ENCODE peak calls at places on chromosomes 11 and 22, in five cellular contexts. C is RWPE1, E is ovary, B is A549, X is coronary artery. Y is an unnamed sample.
A peak's percentile ranks its signal among the peaks of the same experiment; 100 is the strongest.

GRCh38 chr11:63710476-63711217 is 29.3 kb downstream of the RTN3 start:
- DNase-seq in C (no peak), E (no peak), B (peak; percentile 18), X (no peak), Y (peak; percentile 55)

GRCh38 chr22:20439928-20440575 is 2.4 kb upstream of the SCARF2 start:
- DNase-seq in C (no peak), E (no peak), B (no peak), X (no peak), Y (no peak)

GRCh38 chr22:19765477-19766234 is 5.1 kb downstream of the TBX1 start:
- DNase-seq in C (no peak), E (no peak), B (no peak), X (no peak), Y (peak; percentile 29)

GRCh38 chr11:44286911-44287310 is 23.0 kb downstream of the ALX4 start:
- DNase-seq in C (no peak), E (no peak), B (no peak), X (no peak), Y (no peak)

GRCh38 chr22:36332623-36333331 is 55.0 kb downstream of the MYH9 start:
- DNase-seq in C (peak; percentile 82), E (no peak), B (peak; percentile 59), X (no peak), Y (peak; percentile 65)

GRCh38 chr22:37219534-37219933 is 7.3 kb upstream of the SSTR3 start:
- DNase-seq in C (no peak), E (no peak), B (no peak), X (no peak), Y (no peak)

GRCh38 chr11:111978028-111978771 is 41.1 kb downstream of the DIXDC1 start:
- DNase-seq in C (peak; percentile 68), E (peak; percentile 61), B (no peak), X (peak; percentile 87), Y (peak; percentile 85)

GRCh38 chr11:19428206-19429001 is 187.7 kb upstream of the E2F8 start:
- DNase-seq in C (peak; percentile 30), E (no peak), B (peak; percentile 8), X (no peak), Y (no peak)

GRCh38 chr22:30783021-30783420 is 88.3 kb downstream of the OSBP2 start:
- DNase-seq in C (no peak), E (no peak), B (no peak), X (no peak), Y (no peak)

GRCh38 chr11:44977493-44977984 is 26.9 kb upstream of the TP53I11 start:
- DNase-seq in C (no peak), E (no peak), B (peak; percentile 36), X (no peak), Y (no peak)

DNA sequence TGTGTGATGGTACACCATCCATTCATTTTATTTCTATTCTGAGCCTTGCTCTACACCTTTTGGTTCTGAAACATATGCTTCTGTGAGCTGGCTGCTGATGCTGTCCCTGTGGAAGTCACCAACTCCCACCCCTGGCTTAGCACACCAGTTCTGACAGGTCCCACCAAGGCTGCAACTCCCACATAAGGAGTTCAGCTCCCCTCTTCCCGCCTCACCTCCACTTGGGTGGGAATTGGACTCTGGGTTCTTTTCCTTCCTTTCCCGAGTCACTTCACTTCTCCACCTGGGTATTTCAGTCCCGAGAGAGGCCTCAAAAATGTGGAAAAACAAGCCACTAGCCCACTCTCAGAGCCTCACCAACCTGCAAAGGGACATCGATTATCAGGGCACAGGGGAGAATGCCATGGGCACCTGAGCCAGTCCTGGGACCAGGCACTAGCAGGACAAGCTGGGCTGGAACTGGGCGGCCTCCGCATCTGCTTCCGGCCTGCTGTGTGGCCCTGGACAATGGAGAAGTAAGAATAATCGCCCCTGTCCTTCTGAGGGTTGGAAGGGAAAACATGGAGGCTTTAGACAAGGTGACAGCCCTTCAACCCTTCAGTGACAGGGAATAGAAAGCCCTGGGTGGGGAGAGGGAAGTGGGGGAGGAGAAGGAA is 80.1 kb downstream of the IGLL1 start:
- DNase-seq in C (no peak), E (peak; percentile 14), B (no peak), X (no peak), Y (no peak)
- H3K27ac ChIP-seq in C (no peak overlapping the region), E (no peak overlapping the region), B (no peak overlapping the region), X (no peak overlapping the region), Y (no peak overlapping the region)

DNA sequence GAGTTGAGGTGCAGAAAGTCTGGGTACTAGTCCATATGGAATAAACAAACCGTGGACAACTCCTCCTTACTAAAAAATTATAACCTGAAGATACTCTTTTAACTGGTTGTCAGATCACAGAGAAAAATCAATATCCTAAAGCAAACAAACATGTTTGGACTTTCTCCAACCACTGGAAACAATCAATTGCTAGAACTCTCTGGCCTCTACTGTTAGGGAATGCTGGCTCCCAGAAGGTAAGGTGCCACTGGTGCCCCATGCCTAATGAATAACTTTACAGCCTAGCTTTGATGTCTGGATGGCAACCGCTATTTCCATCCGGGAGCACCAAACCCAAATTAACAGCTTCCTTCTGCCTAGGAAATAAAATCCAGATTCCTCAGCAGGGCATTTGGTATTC is 74.5 kb downstream of the AMBRA1 start:
- DNase-seq in C (no peak), E (no peak), B (no peak), X (no peak), Y (no peak)
- H3K27ac ChIP-seq in C (no peak overlapping the region), E (no peak overlapping the region), B (no peak overlapping the region), X (no peak overlapping the region), Y (no peak overlapping the region)

DNA sequence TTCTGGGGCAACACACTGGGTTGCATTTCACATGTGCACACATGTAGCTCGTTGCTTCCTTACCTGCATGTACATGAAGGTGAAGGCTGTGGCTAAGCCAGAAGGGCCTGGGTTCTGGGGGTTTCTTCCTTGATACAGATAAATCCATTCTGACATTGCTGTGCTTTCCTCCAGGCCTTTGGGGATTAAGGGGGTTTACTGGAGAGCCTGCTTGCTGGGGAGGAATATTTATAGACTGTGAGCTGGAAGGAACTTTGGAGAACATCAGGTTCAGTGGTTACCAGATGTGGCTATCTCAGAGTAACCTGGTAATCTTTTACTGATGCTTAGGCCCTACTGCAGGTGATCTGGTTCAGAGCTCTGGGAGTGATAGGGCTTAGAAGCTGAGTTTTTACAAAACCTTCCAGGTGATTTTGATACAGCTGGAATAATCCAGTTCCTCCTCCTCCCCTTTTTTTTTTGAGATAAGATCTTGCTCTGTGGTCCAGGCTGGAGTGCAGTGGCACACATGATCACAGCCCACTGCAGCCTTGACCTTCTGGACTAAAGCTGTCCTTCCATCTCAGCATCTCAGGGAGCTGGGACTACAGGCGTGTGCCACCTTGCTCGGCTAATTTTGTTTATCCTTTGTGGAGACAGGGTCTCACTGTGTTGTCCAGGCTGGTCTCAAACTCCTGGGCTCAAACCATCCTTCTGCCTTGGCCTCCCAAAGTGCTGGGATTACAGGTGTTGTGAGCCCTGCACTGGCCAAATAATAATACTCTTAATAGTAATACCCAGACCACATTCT is 19.9 kb downstream of the ACO2 start:
- DNase-seq in C (no peak), E (no peak), B (no peak), X (no peak), Y (no peak)
- H3K27ac ChIP-seq in C (no peak overlapping the region), E (no peak overlapping the region), B (no peak overlapping the region), X (no peak overlapping the region), Y (peak overlapping the region; percentile 24)

GRCh38 chr11:119615003-119615878 is 113.8 kb downstream of the NECTIN1 start:
- DNase-seq in C (peak; percentile 83), E (no peak), B (peak; percentile 56), X (no peak), Y (no peak)
- H3K27ac ChIP-seq in C (peak overlapping the region; percentile 79), E (no peak overlapping the region), B (peak overlapping the region; percentile 74), X (peak overlapping the region; percentile 7), Y (no peak overlapping the region)

DNA sequence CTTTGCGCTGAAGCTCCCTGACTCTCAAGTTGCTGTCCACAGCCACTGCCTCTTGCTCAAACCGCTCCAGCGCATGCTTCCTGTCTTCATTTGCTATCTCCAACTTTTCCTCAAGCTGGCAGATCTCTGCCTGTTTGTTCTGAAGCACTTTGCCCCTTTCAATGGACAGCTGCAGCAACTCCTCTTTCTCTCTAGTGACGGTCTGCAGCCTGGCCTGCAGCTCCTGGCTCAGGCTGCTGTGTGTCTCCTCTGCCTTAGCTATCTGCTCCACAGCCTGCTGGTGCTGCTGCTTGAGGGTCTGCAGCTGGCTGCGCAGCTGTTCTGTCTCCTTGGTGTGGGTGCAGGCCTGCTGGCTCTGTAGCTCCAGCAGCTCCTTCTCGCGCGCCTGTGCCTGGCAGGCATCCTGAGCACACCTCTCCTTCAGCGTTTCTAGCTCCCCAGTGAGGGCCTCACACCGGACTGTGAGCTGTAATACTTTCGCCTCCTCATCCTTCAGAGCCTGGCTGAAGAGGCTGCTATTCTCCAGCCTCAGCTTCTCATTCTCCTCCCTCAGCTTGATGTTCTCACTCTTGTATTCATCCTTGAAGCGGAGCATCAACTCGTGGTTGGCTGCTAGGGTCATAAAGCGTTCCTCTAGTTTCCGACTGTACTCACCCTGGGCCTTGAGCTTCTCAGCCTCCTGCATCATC is 720 bp downstream of the CCDC89 start:
- DNase-seq in C (no peak), E (peak; percentile 71), B (no peak), X (peak; percentile 72), Y (peak; percentile 69)
- H3K27ac ChIP-seq in C (no peak overlapping the region), E (peak overlapping the region; percentile 0), B (no peak overlapping the region), X (peak overlapping the region; percentile 79), Y (peak overlapping the region; percentile 66)

GRCh38 chr11:95750101-95750500 is 39.5 kb downstream of the FAM76B start:
- DNase-seq in C (no peak), E (no peak), B (no peak), X (no peak), Y (no peak)
- H3K27ac ChIP-seq in C (no peak overlapping the region), E (no peak overlapping the region), B (no peak overlapping the region), X (no peak overlapping the region), Y (no peak overlapping the region)

DNA sequence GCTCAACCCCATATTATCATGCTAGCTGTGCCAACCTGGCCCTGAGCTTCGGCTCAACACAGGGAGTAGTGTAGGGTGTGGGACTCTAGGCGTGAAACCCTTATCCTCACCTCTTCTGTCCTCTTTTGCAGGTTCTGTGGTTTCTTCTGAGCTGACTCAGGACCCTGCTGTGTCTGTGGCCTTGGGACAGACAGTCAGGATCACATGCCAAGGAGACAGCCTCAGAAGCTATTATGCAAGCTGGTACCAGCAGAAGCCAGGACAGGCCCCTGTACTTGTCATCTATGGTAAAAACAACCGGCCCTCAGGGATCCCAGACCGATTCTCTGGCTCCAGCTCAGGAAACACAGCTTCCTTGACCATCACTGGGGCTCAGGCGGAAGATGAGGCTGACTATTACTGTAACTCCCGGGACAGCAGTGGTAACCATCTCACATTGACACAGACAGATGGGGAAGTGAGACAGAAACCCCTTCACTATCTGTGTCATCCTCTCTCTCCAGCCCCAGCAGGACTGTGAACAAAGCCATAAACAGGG is 76.4 kb downstream of the GGTLC2 start:
- DNase-seq in C (no peak), E (no peak), B (no peak), X (no peak), Y (peak; percentile 15)
- H3K27ac ChIP-seq in C (no peak overlapping the region), E (no peak overlapping the region), B (no peak overlapping the region), X (peak overlapping the region; percentile 43), Y (no peak overlapping the region)

DNA sequence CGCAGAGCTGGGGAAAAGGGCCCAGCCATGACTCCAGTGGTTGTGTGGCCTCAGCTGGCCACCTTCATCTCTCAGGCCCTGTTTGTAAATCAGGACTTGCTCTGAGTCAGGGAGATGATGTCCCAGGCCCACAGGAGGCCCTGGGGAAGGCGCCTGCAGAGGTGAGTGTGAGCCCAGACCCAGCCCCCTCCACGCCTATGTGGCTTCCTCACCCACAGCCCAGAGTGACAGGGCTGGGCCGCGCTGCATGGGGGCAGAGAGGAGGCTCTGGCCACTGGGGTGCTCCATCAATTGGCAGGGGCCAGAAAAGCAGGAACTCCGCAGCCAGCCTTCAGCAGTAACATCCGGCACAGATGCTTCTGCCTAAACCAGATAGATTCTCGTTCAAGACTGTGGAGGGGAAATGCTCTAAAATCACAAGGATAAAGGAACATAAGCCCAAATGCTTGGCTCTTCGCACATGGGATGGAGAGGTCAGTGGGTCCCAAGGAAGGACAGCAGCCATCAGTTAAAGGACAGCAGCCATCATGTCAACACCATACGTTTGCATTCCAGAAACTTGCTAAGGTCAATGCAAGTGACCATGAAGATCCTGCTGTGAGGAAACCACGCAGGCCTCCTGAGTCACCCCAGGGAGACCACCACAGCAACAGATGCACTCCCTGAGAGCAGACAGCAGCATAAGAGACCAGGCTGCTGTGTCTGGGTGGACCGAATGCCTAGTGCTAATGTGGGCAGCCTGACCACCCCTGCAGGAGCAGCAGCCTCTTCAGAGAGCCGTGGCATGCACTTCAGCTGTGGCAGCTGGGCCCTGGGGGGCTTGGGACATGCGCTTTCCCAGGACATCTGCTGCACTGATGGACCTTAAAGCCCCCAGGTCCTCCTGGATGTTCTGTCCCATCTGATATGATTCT is 28.3 kb downstream of the OSBPL5 start:
- DNase-seq in C (no peak), E (no peak), B (no peak), X (no peak), Y (no peak)
- H3K27ac ChIP-seq in C (peak overlapping the region; percentile 27), E (no peak overlapping the region), B (no peak overlapping the region), X (no peak overlapping the region), Y (no peak overlapping the region)

Y was measured in cardiac muscle cell.